ENCODE peak calls at places on chromosomes 3 and 15, in eight cellular contexts. One of them, this sample, is unnamed.

GRCh38 chr3:156837130-156837529 is 11.0 kb downstream of the LEKR1 start:
- DNase-seq in NCI-H1694 treated with DMSO at 0.1 percent for 48 hours: no peak
- DNase-seq in GM04504: no peak
- DNase-seq in GM03348: peak; percentile 48
- DNase-seq in NCI-H526 treated with DMSO at 0.1 percent for 48 hours: no peak
- DNase-seq in right atrium auricular region: no peak
- DNase-seq in stimulated activated CD4-positive, alpha-beta T cell treated with anti-CD3 and anti-CD28 coated beads, Interleukin-12 subunit alpha, Interleukin-12 subunit beta, amount 100 ng/mL, for 4 hours: no peak
- DNase-seq in RWPE1: peak; percentile 38
- DNase-seq in this sample: no peak

GRCh38 chr3:179227349-179227748 is 23.6 kb downstream of the KCNMB3 start:
- DNase-seq in NCI-H1694 treated with DMSO at 0.1 percent for 48 hours: no peak
- DNase-seq in GM04504: no peak
- DNase-seq in GM03348: no peak
- DNase-seq in NCI-H526 treated with DMSO at 0.1 percent for 48 hours: no peak
- DNase-seq in right atrium auricular region: no peak
- DNase-seq in stimulated activated CD4-positive, alpha-beta T cell treated with anti-CD3 and anti-CD28 coated beads, Interleukin-12 subunit alpha, Interleukin-12 subunit beta, amount 100 ng/mL, for 4 hours: no peak
- DNase-seq in RWPE1: peak; percentile 45
- DNase-seq in this sample: no peak

GRCh38 chr3:9704343-9705322 is 1.0 kb downstream of the CPNE9 start:
- DNase-seq in NCI-H1694 treated with DMSO at 0.1 percent for 48 hours: no peak
- DNase-seq in GM04504: no peak
- DNase-seq in GM03348: peak; percentile 76
- DNase-seq in NCI-H526 treated with DMSO at 0.1 percent for 48 hours: no peak
- DNase-seq in right atrium auricular region: no peak
- DNase-seq in stimulated activated CD4-positive, alpha-beta T cell treated with anti-CD3 and anti-CD28 coated beads, Interleukin-12 subunit alpha, Interleukin-12 subunit beta, amount 100 ng/mL, for 4 hours: peak; percentile 11
- DNase-seq in RWPE1: peak; percentile 55
- DNase-seq in this sample: no peak

GRCh38 chr3:151067158-151067557 is 18.3 kb upstream of the MED12L start:
- DNase-seq in NCI-H1694 treated with DMSO at 0.1 percent for 48 hours: no peak
- DNase-seq in GM04504: no peak
- DNase-seq in GM03348: no peak
- DNase-seq in NCI-H526 treated with DMSO at 0.1 percent for 48 hours: peak; percentile 18
- DNase-seq in right atrium auricular region: no peak
- DNase-seq in stimulated activated CD4-positive, alpha-beta T cell treated with anti-CD3 and anti-CD28 coated beads, Interleukin-12 subunit alpha, Interleukin-12 subunit beta, amount 100 ng/mL, for 4 hours: no peak
- DNase-seq in RWPE1: no peak
- DNase-seq in this sample: no peak

GRCh38 chr3:96986241-96986640 is 171.8 kb downstream of the EPHA6 start:
- DNase-seq in NCI-H1694 treated with DMSO at 0.1 percent for 48 hours: no peak
- DNase-seq in GM04504: no peak
- DNase-seq in GM03348: no peak
- DNase-seq in NCI-H526 treated with DMSO at 0.1 percent for 48 hours: no peak
- DNase-seq in right atrium auricular region: no peak
- DNase-seq in stimulated activated CD4-positive, alpha-beta T cell treated with anti-CD3 and anti-CD28 coated beads, Interleukin-12 subunit alpha, Interleukin-12 subunit beta, amount 100 ng/mL, for 4 hours: no peak
- DNase-seq in RWPE1: no peak
- DNase-seq in this sample: no peak

GRCh38 chr3:40971191-40972168 is 227.8 kb upstream of the CTNNB1 start:
- DNase-seq in NCI-H1694 treated with DMSO at 0.1 percent for 48 hours: no peak
- DNase-seq in GM04504: peak; percentile 78
- DNase-seq in GM03348: peak; percentile 50
- DNase-seq in NCI-H526 treated with DMSO at 0.1 percent for 48 hours: peak; percentile 3
- DNase-seq in right atrium auricular region: peak; percentile 91
- DNase-seq in stimulated activated CD4-positive, alpha-beta T cell treated with anti-CD3 and anti-CD28 coated beads, Interleukin-12 subunit alpha, Interleukin-12 subunit beta, amount 100 ng/mL, for 4 hours: no peak
- DNase-seq in RWPE1: peak; percentile 72
- DNase-seq in this sample: peak; percentile 88

GRCh38 chr3:112101946-112102345 is 15.8 kb downstream of the C3orf52 start:
- DNase-seq in NCI-H1694 treated with DMSO at 0.1 percent for 48 hours: no peak
- DNase-seq in GM04504: no peak
- DNase-seq in GM03348: peak; percentile 50
- DNase-seq in NCI-H526 treated with DMSO at 0.1 percent for 48 hours: no peak
- DNase-seq in right atrium auricular region: no peak
- DNase-seq in stimulated activated CD4-positive, alpha-beta T cell treated with anti-CD3 and anti-CD28 coated beads, Interleukin-12 subunit alpha, Interleukin-12 subunit beta, amount 100 ng/mL, for 4 hours: no peak
- DNase-seq in RWPE1: peak; percentile 83
- DNase-seq in this sample: no peak

GRCh38 chr15:92393994-92394326 is 279 bp downstream of the ST8SIA2 start:
- DNase-seq in NCI-H1694 treated with DMSO at 0.1 percent for 48 hours: peak; percentile 25
- DNase-seq in GM04504: no peak
- DNase-seq in GM03348: no peak
- DNase-seq in NCI-H526 treated with DMSO at 0.1 percent for 48 hours: peak; percentile 45
- DNase-seq in right atrium auricular region: no peak
- DNase-seq in stimulated activated CD4-positive, alpha-beta T cell treated with anti-CD3 and anti-CD28 coated beads, Interleukin-12 subunit alpha, Interleukin-12 subunit beta, amount 100 ng/mL, for 4 hours: no peak
- DNase-seq in RWPE1: no peak
- DNase-seq in this sample: no peak

GRCh38 chr3:13659221-13659969 is 110.5 kb downstream of the FBLN2 start:
- DNase-seq in NCI-H1694 treated with DMSO at 0.1 percent for 48 hours: no peak
- DNase-seq in GM04504: no peak
- DNase-seq in GM03348: no peak
- DNase-seq in NCI-H526 treated with DMSO at 0.1 percent for 48 hours: no peak
- DNase-seq in right atrium auricular region: no peak
- DNase-seq in stimulated activated CD4-positive, alpha-beta T cell treated with anti-CD3 and anti-CD28 coated beads, Interleukin-12 subunit alpha, Interleukin-12 subunit beta, amount 100 ng/mL, for 4 hours: no peak
- DNase-seq in RWPE1: no peak
- DNase-seq in this sample: no peak

This sample was measured in AG09309.